ENCODE peak calls at places on chromosomes 3 and 15, in seven cellular contexts. J is Peyer's patch, E is IMR-90, R is esophagus squamous epithelium, T is gastrocnemius medialis, A is ovary, K is body of pancreas. P is an unnamed sample.

GRCh38 chr3:37765591-37766219 is 96.0 kb upstream of the CTDSPL start:
- DNase-seq in J (peak), E (no peak), R (no peak), T (no peak), A (peak), K (peak), P (no peak)

GRCh38 chr3:124168271-124168670 is 176.3 kb upstream of the ROPN1 start:
- DNase-seq in J (no peak), E (peak), R (no peak), T (no peak), A (no peak), K (no peak), P (no peak)

GRCh38 chr15:29435811-29436210 is 166.2 kb upstream of the NSMCE3 start:
- DNase-seq in J (no peak), E (no peak), R (no peak), T (no peak), A (no peak), K (no peak), P (no peak)

GRCh38 chr3:174408310-174408709 is 450.8 kb upstream of the NAALADL2 start:
- DNase-seq in J (no peak), E (peak), R (no peak), T (no peak), A (no peak), K (no peak), P (no peak)

GRCh38 chr3:47007482-47008257 is 28.2 kb downstream of the NBEAL2 start:
- DNase-seq in J (peak), E (no peak), R (no peak), T (no peak), A (peak), K (peak), P (peak)

GRCh38 chr15:75198560-75199346 is 2.9 kb upstream of the C15orf39 start:
- DNase-seq in J (peak), E (peak), R (no peak), T (no peak), A (no peak), K (no peak), P (no peak)

GRCh38 chr3:141124715-141125114 is 73.6 kb downstream of the SPSB4 start:
- DNase-seq in J (no peak), E (no peak), R (no peak), T (no peak), A (no peak), K (no peak), P (no peak)

GRCh38 chr3:16338999-16339398 is 74.0 kb downstream of the OXNAD1 start:
- DNase-seq in J (no peak), E (peak), R (no peak), T (peak), A (peak), K (no peak), P (no peak)

GRCh38 chr15:101559938-101560337 is 70.4 kb upstream of the PCSK6 start:
- DNase-seq in J (no peak), E (no peak), R (no peak), T (no peak), A (no peak), K (no peak), P (peak)

GRCh38 chr15:22961661-22962221 is 18.4 kb downstream of the CYFIP1 start:
- DNase-seq in J (peak), E (peak), R (no peak), T (no peak), A (no peak), K (peak), P (no peak)

GRCh38 chr3:79344876-79345871 is 422.6 kb downstream of the ROBO1 start:
- DNase-seq in J (no peak), E (no peak), R (no peak), T (no peak), A (no peak), K (no peak), P (no peak)

GRCh38 chr3:103644450-103644849 is 1209.6 kb downstream of the ZPLD1 start:
- DNase-seq in J (no peak), E (no peak), R (no peak), T (no peak), A (no peak), K (no peak), P (no peak)

GRCh38 chr3:69784854-69785523 is 45.7 kb downstream of the MITF start:
- DNase-seq in J (peak), E (peak), R (no peak), T (peak), A (peak), K (peak), P (peak)

GRCh38 chr15:71802770-71803169 is 7.6 kb upstream of the NR2E3 start:
- DNase-seq in J (no peak), E (no peak), R (no peak), T (no peak), A (no peak), K (peak), P (no peak)

GRCh38 chr3:4828279-4829030 is 150.8 kb upstream of the BHLHE40 start:
- DNase-seq in J (no peak), E (peak), R (no peak), T (peak), A (no peak), K (no peak), P (peak)

DNA sequence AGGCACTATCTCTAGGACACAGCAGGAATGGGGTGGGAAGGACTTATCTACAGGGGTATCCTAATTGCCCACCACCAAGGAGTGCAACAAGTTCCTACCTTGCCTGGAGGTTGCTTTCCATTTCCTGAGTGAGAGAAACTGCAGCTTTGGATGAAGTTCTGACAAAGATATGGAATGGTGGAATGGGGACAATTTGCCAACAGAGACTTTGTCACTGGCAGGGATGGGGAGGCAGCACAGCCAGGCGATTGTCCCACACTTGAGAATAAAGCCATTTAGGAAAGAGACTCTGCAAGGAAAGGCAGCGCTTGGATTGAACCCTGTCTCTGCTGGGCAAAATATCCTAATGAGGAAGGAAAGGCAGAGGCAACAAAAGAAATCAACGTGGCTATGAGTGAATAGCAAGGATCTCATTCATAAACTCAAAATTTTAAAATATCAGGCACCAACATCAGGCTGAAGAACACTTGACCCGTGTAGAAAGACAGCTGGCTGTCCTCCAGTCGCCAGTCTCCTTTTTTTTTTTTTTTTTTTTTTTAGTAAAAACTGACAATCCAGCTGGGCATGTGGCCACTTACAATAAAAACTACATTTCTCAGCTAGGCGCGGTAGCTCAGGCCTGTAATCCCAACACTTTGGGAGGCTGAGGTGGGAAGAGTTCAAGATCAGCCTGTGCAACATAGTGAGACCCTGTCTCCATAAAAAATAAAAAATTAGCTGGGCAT is 31.6 kb upstream of the PDE8A start:
- DNase-seq in J (no peak), E (no peak), R (no peak), T (no peak), A (no peak), K (no peak), P (no peak)
- TF ChIP-seq POLR2A in J (no peak), E (no peak), R (no peak), T (no peak), A (no peak), K (no peak), P (no peak)

GRCh38 chr3:10247679-10248183 is 528 bp upstream of the TATDN2 start:
- DNase-seq in J (peak), E (no peak), R (no peak), T (no peak), A (peak), K (no peak), P (no peak)
- H3K4me3 ChIP-seq in J (peak), E (peak), R (peak), T (peak), A (peak), K (peak), P (no peak)

GRCh38 chr15:39717134-39717533 is 65.5 kb downstream of the FSIP1 start:
- DNase-seq in J (no peak), E (no peak), R (no peak), T (no peak), A (no peak), K (no peak), P (no peak)
- TF ChIP-seq CTCF in J (no peak), E (no peak), R (no peak), T (no peak), A (no peak), K (no peak), P (no peak)

DNA sequence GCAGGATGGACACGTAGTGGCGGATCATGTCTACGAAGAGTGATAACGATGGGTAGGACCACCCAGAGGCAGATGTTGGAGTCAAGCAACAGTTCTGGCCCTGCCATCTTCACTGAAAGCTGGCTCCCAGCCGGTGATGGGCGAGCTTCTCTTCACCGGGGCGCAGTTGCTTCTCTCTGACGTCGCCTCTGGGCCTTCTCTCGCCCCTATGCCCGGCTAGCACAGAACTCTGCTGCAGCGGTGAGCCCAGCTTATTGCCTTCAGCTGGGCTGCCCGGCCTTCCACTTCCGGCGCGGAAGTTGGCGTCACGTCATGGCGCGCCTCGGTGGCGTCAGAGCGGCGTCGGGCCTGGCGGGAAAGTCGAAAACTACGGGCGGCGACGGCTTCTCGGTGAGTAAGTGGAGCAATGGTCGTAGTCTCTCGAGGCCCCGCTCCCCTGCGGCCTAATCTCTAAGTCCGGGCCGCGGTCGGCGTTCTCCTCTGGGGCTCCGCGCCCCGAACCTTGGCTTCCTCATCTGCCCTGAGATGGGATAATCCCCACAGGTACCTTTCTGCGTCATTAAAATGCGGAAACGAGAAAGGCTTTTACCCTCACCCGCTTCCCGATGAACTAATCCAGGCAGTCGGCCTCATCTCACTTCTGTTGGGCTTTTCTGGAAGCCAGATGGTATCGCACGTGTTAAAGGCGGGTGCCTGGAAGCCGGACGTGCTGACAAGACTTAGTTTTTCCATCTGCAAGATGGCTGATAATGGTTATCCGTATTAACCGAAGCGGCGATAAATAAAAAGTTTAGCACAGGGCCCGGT is at the start of gene FANCD2:
- DNase-seq in J (peak), E (peak), R (peak), T (peak), A (peak), K (peak), P (peak)
- TF ChIP-seq POLR2A in J (peak), E (peak), R (peak), T (peak), A (peak), K (no peak), P (no peak)

GRCh38 chr15:88621789-88622604 is 857 bp downstream of the AEN start:
- DNase-seq in J (peak), E (peak), R (no peak), T (no peak), A (no peak), K (no peak), P (no peak)
- H3K4me3 ChIP-seq in J (peak), E (peak), R (peak), T (peak), A (peak), K (peak), P (peak)

GRCh38 chr15:92277776-92278175 is 115.9 kb upstream of the ST8SIA2 start:
- DNase-seq in J (no peak), E (no peak), R (no peak), T (no peak), A (no peak), K (no peak), P (no peak)
- TF ChIP-seq CTCF in J (no peak), E (no peak), R (no peak), T (no peak), A (no peak), K (no peak), P (no peak)

DNA sequence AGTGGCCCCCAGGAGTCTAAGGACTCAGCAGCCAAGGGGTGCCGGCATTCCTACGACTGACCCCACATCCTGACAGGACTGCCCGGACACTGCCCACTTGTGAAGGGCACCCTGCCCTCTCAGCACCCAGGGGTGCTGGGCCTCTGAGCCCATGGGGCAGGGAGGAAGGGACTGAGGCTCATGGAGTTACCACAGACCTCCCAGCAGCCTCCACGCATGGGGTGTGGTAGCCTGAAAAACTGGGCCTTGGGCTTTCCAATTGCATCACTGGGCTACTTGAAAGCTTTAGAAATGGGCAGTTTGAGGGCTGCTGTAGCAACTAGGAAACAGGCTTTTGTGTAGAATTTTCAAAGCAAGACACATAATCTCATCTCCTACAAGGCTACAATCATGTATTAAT is 13.2 kb downstream of the TKT start:
- DNase-seq in J (no peak), E (no peak), R (no peak), T (no peak), A (no peak), K (no peak), P (no peak)
- TF ChIP-seq POLR2A in J (no peak), E (no peak), R (no peak), T (no peak), A (no peak), K (no peak), P (no peak)

GRCh38 chr3:36763111-36763849 is 1.1 kb downstream of the DCLK3 start:
- DNase-seq in J (no peak), E (no peak), R (no peak), T (no peak), A (no peak), K (no peak), P (no peak)
- H3K4me3 ChIP-seq in J (no peak), E (no peak), R (peak), T (peak), A (no peak), K (no peak), P (no peak)

DNA sequence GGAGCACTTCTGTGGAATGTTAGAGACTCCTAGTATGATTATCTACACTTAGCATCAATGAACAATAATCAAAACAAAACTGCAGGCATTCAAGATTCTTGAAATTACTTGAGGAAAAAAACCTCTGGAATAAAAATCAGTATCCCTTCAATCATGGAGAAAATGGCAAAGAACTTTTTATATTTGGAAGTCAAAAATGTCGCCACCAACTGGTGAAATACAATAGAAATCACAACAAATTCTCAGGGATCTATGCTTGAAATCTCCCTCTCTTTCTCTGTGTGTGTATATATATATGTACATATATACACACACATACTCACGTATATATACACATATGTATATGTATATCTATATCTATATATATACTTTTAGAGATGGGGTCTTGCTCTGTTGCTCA is 378.9 kb upstream of the ALCAM start:
- DNase-seq in J (no peak), E (no peak), R (no peak), T (no peak), A (no peak), K (no peak), P (no peak)
- TF ChIP-seq CTCF in J (no peak), E (no peak), R (no peak), T (no peak), A (no peak), K (no peak), P (no peak)

GRCh38 chr3:71433631-71434030 is 149.9 kb downstream of the FOXP1 start:
- DNase-seq in J (no peak), E (no peak), R (no peak), T (no peak), A (no peak), K (no peak), P (no peak)
- TF ChIP-seq POLR2A in J (no peak), E (no peak), R (no peak), T (no peak), A (no peak), K (no peak), P (no peak)

P was measured in lower leg skin.